ENCODE peak calls at places on chromosome 16, in seven cellular contexts. P is HuH-7.5, I is NCI-H345, T is M059J, B is GM03348, O is neural crest cell, G is glutamatergic neuron. H is an unnamed sample.

GRCh38 chr16:58638148-58639036 is 8.8 kb upstream of the CNOT1 start:
- DNase-seq in P (no peak), I (no peak), T (peak), B (peak), O (no peak), G (no peak), H (no peak)

GRCh38 chr16:28301154-28301553 is 8.8 kb downstream of the SBK1 start:
- DNase-seq in P (no peak), I (no peak), T (no peak), B (no peak), O (no peak), G (no peak), H (no peak)

GRCh38 chr16:55700961-55701360 is 45.2 kb downstream of the SLC6A2 start:
- DNase-seq in P (no peak), I (no peak), T (no peak), B (no peak), O (no peak), G (no peak), H (no peak)

GRCh38 chr16:87963400-87963799 is 12.2 kb downstream of the BANP start:
- DNase-seq in P (no peak), I (no peak), T (peak), B (peak), O (no peak), G (no peak), H (peak)

GRCh38 chr16:9256196-9256595 is 164.8 kb downstream of the HAPSTR1 start:
- DNase-seq in P (peak), I (no peak), T (peak), B (no peak), O (peak), G (peak), H (peak)

GRCh38 chr16:86353185-86353584 is 157.1 kb upstream of the FOXF1 start:
- DNase-seq in P (no peak), I (no peak), T (peak), B (peak), O (no peak), G (no peak), H (peak)

GRCh38 chr16:51941412-51941811 is 605.5 kb downstream of the TOX3 start:
- DNase-seq in P (no peak), I (no peak), T (no peak), B (no peak), O (no peak), G (no peak), H (no peak)

GRCh38 chr16:30658731-30659506 is 688 bp downstream of the FBRS start:
- DNase-seq in P (peak), I (peak), T (peak), B (peak), O (no peak), G (peak), H (peak)

GRCh38 chr16:77234611-77235010 is 35.4 kb downstream of the SYCE1L start:
- DNase-seq in P (no peak), I (no peak), T (peak), B (no peak), O (no peak), G (no peak), H (no peak)

GRCh38 chr16:87464691-87465300 is 28.0 kb downstream of the ZCCHC14 start:
- DNase-seq in P (no peak), I (no peak), T (peak), B (peak), O (no peak), G (no peak), H (no peak)